ENCODE peak calls at places on chromosomes 16 and 17, in eight cellular contexts. E is NCI-H510A, D is HS-27A, Z is cerebellar cortex, Y is pulmonary artery endothelial cell, G is substantia nigra, N is IMR-90, T is HS-5. C is an unnamed sample.

GRCh38 chr16:1859650-1860049 is 12.3 kb downstream of the MEIOB start:
- DNase-seq in E (no peak), D (no peak), Z (no peak), Y (no peak), G (no peak), N (no peak), T (no peak), C (no peak)

GRCh38 chr16:719815-720506 is 985 bp upstream of the ANTKMT start:
- DNase-seq in E (no peak), D (no peak), Z (peak), Y (no peak), G (no peak), N (no peak), T (no peak), C (peak)

GRCh38 chr17:54860617-54861468 is 39.8 kb upstream of the TOM1L1 start:
- DNase-seq in E (no peak), D (no peak), Z (no peak), Y (no peak), G (no peak), N (no peak), T (no peak), C (no peak)

GRCh38 chr16:10122546-10122945 is 59.7 kb downstream of the GRIN2A start:
- DNase-seq in E (no peak), D (no peak), Z (no peak), Y (no peak), G (no peak), N (no peak), T (no peak), C (no peak)

GRCh38 chr16:68385371-68385770 is 62.9 kb downstream of the SMPD3 start:
- DNase-seq in E (no peak), D (no peak), Z (no peak), Y (no peak), G (no peak), N (no peak), T (no peak), C (no peak)

GRCh38 chr17:19470529-19471261 is 59.7 kb downstream of the RNF112 start:
- DNase-seq in E (peak), D (no peak), Z (peak), Y (no peak), G (no peak), N (peak), T (no peak), C (no peak)

GRCh38 chr16:78129349-78129748 is 29.9 kb downstream of the WWOX start:
- DNase-seq in E (no peak), D (no peak), Z (no peak), Y (no peak), G (no peak), N (no peak), T (no peak), C (no peak)

GRCh38 chr16:29927523-29927905 is 1.5 kb upstream of the KCTD13 start:
- DNase-seq in E (no peak), D (no peak), Z (no peak), Y (no peak), G (no peak), N (no peak), T (no peak), C (no peak)

GRCh38 chr17:80252871-80253270 is 7.8 kb upstream of the RNF213 start:
- DNase-seq in E (peak), D (no peak), Z (no peak), Y (no peak), G (no peak), N (no peak), T (no peak), C (no peak)

GRCh38 chr16:65947951-65948350 is 418.5 kb upstream of the CDH5 start:
- DNase-seq in E (no peak), D (no peak), Z (no peak), Y (no peak), G (no peak), N (no peak), T (no peak), C (no peak)

GRCh38 chr16:56190903-56191806 is at the start of gene GNAO1:
- DNase-seq in E (peak), D (no peak), Z (peak), Y (no peak), G (peak), N (peak), T (no peak), C (peak)

GRCh38 chr17:55155867-55156560 is 108.7 kb upstream of the HLF start:
- DNase-seq in E (no peak), D (no peak), Z (peak), Y (no peak), G (no peak), N (no peak), T (no peak), C (no peak)

GRCh38 chr17:45251931-45252330 is 10.0 kb downstream of the SPATA32 start:
- DNase-seq in E (no peak), D (no peak), Z (no peak), Y (no peak), G (no peak), N (no peak), T (no peak), C (no peak)

GRCh38 chr16:10741844-10742243 is 1.8 kb upstream of the NUBP1 start:
- DNase-seq in E (no peak), D (no peak), Z (peak), Y (no peak), G (no peak), N (peak), T (no peak), C (no peak)

GRCh38 chr17:76670020-76670707 is 26.6 kb upstream of the ST6GALNAC1 start:
- DNase-seq in E (no peak), D (no peak), Z (no peak), Y (no peak), G (no peak), N (no peak), T (no peak), C (no peak)

GRCh38 chr17:10318540-10318939 is 54.3 kb downstream of the MYH13 start:
- DNase-seq in E (no peak), D (no peak), Z (no peak), Y (no peak), G (no peak), N (no peak), T (no peak), C (no peak)

GRCh38 chr17:79354173-79354820 is 256.6 kb downstream of the RBFOX3 start:
- DNase-seq in E (no peak), D (no peak), Z (no peak), Y (no peak), G (no peak), N (no peak), T (no peak), C (no peak)

GRCh38 chr17:31002047-31002446 is 31.2 kb downstream of the RNF135 start:
- DNase-seq in E (no peak), D (no peak), Z (no peak), Y (no peak), G (no peak), N (no peak), T (no peak), C (no peak)

GRCh38 chr17:79835953-79836951 is 3.0 kb downstream of the CBX4 start:
- DNase-seq in E (peak), D (no peak), Z (no peak), Y (no peak), G (no peak), N (peak), T (no peak), C (peak)

GRCh38 chr16:825298-826061 is 24.9 kb upstream of the GNG13 start:
- DNase-seq in E (no peak), D (no peak), Z (no peak), Y (no peak), G (no peak), N (no peak), T (no peak), C (no peak)

GRCh38 chr16:83802135-83802534 is 5.6 kb upstream of the HSBP1 start:
- DNase-seq in E (no peak), D (no peak), Z (no peak), Y (peak), G (no peak), N (peak), T (no peak), C (no peak)

GRCh38 chr17:76239538-76240274 is 587 bp downstream of the RNF157 start:
- DNase-seq in E (no peak), D (no peak), Z (no peak), Y (no peak), G (no peak), N (no peak), T (no peak), C (no peak)

GRCh38 chr16:77611386-77611785 is 110.9 kb upstream of the NUDT7 start:
- DNase-seq in E (no peak), D (no peak), Z (no peak), Y (no peak), G (no peak), N (no peak), T (no peak), C (no peak)

GRCh38 chr16:56367764-56368163 is 57.6 kb downstream of the AMFR start:
- DNase-seq in E (no peak), D (no peak), Z (no peak), Y (no peak), G (no peak), N (no peak), T (no peak), C (no peak)

GRCh38 chr17:7763919-7764318 is 46.4 kb downstream of the DNAH2 start:
- DNase-seq in E (no peak), D (no peak), Z (no peak), Y (no peak), G (no peak), N (no peak), T (no peak), C (no peak)

GRCh38 chr17:57628421-57628820 is 116.7 kb downstream of the CCDC182 start:
- DNase-seq in E (no peak), D (no peak), Z (no peak), Y (no peak), G (no peak), N (no peak), T (no peak), C (no peak)

C was measured in NCI-H226.